ENCODE peak calls at places on chromosome 4, in ten cellular contexts. Z is heart right ventricle; O is naive thymus-derived CD8-positive, alpha-beta T cell; H is AG10803; P is pons; D is HT1080; S is NCI-H2171; U is psoas muscle; Q is retina; T is HuH-7. C is an unnamed sample.

GRCh38 chr4:39621582-39621981 is 17.1 kb downstream of the SMIM14 start:
- DNase-seq in Z (peak; percentile 20), O (no peak), H (peak; percentile 77), P (no peak), D (peak; percentile 88), S (no peak), U (peak; percentile 75), Q (no peak), T (no peak), C (no peak)

GRCh38 chr4:56272003-56272402 is 115.3 kb downstream of the AASDH start:
- DNase-seq in Z (no peak), O (no peak), H (no peak), P (no peak), D (no peak), S (no peak), U (no peak), Q (no peak), T (no peak), C (no peak)

GRCh38 chr4:137609693-137610450 is 77.6 kb upstream of the PCDH18 start:
- DNase-seq in Z (no peak), O (no peak), H (peak; percentile 84), P (no peak), D (no peak), S (no peak), U (no peak), Q (no peak), T (no peak), C (no peak)

GRCh38 chr4:132865458-132865857 is 283.6 kb upstream of the PCDH10 start:
- DNase-seq in Z (no peak), O (no peak), H (no peak), P (no peak), D (no peak), S (no peak), U (no peak), Q (no peak), T (no peak), C (no peak)

GRCh38 chr4:31068257-31069075 is 348.3 kb downstream of the PCDH7 start:
- DNase-seq in Z (no peak), O (no peak), H (no peak), P (no peak), D (peak; percentile 41), S (no peak), U (no peak), Q (no peak), T (no peak), C (no peak)

GRCh38 chr4:6502747-6503465 is 30.5 kb upstream of the PPP2R2C start:
- DNase-seq in Z (no peak), O (no peak), H (no peak), P (no peak), D (no peak), S (no peak), U (no peak), Q (no peak), T (no peak), C (no peak)

GRCh38 chr4:11471613-11472012 is 42.9 kb upstream of the HS3ST1 start:
- DNase-seq in Z (peak; percentile 21), O (peak; percentile 28), H (no peak), P (peak; percentile 47), D (peak; percentile 34), S (no peak), U (no peak), Q (no peak), T (no peak), C (no peak)

GRCh38 chr4:55426518-55426917 is 30.8 kb downstream of the TMEM165 start:
- DNase-seq in Z (no peak), O (no peak), H (no peak), P (no peak), D (no peak), S (no peak), U (no peak), Q (no peak), T (no peak), C (no peak)